ENCODE peak calls at places on chromosomes 12 and 14, in four cellular contexts. Q, P, H and A are unnamed samples.

GRCh38 chr12:131312793-131313545 is 359.3 kb downstream of the ADGRD1 start:
- DNase-seq in H (no peak), Q (no peak), P (no peak), A (no peak)

GRCh38 chr14:39946796-39947195 is 514.6 kb upstream of the FBXO33 start:
- DNase-seq in P (no peak), H (no peak), Q (no peak), A (no peak)

GRCh38 chr14:86575141-86575540 is 1045.2 kb downstream of the FLRT2 start:
- DNase-seq in H (peak), P (no peak), Q (no peak), A (no peak)

GRCh38 chr14:50530358-50530757 is 2.0 kb downstream of the MAP4K5 start:
- DNase-seq in P (no peak), H (peak), Q (no peak), A (no peak)

GRCh38 chr12:76922821-76923315 is 44.0 kb upstream of the CSRP2 start:
- DNase-seq in Q (no peak), H (no peak), P (no peak), A (no peak)

GRCh38 chr14:79162833-79163232 is 992.7 kb downstream of the NRXN3 start:
- DNase-seq in H (no peak), Q (no peak), P (no peak), A (no peak)

GRCh38 chr14:90740946-90741681 is 75.1 kb downstream of the TTC7B start:
- DNase-seq in Q (no peak), P (no peak), H (no peak), A (no peak)

GRCh38 chr14:85590784-85591183 is 60.8 kb downstream of the FLRT2 start:
- DNase-seq in P (no peak), Q (no peak), H (no peak), A (no peak)

GRCh38 chr12:79710707-79711483 is 20.1 kb upstream of the PAWR start:
- DNase-seq in Q (no peak), P (no peak), H (no peak), A (no peak)

GRCh38 chr14:31945701-31946100 is 131.4 kb upstream of the ARHGAP5 start:
- DNase-seq in P (no peak), Q (no peak), H (no peak), A (no peak)

GRCh38 chr14:53742226-53742607 is 214.4 kb downstream of the BMP4 start:
- DNase-seq in H (no peak), P (no peak), Q (no peak), A (no peak)

GRCh38 chr12:123107926-123108681 is 42.8 kb downstream of the PITPNM2 start:
- DNase-seq in H (no peak), Q (no peak), P (no peak), A (no peak)

GRCh38 chr14:68937790-68938514 is 41.1 kb downstream of the ACTN1 start:
- DNase-seq in Q (no peak), H (peak), P (no peak), A (no peak)

GRCh38 chr14:90553921-90554336 is 157.1 kb downstream of the CALM1 start:
- DNase-seq in Q (no peak), H (no peak), P (no peak), A (no peak)

GRCh38 chr12:53345486-53346195 is 9.5 kb upstream of the SP7 start:
- DNase-seq in H (peak), Q (peak), P (no peak), A (peak)

GRCh38 chr12:2288001-2288400 is 235.2 kb downstream of the CACNA1C start:
- DNase-seq in H (peak), Q (no peak), P (peak), A (no peak)

GRCh38 chr12:104742551-104742961 is 215.5 kb downstream of the SLC41A2 start:
- DNase-seq in H (no peak), P (no peak), Q (no peak), A (no peak)

GRCh38 chr12:115920395-115921183 is 356.9 kb downstream of the MED13L start:
- DNase-seq in H (peak), P (no peak), Q (no peak), A (no peak)

GRCh38 chr12:6961695-6962284 is 8.7 kb downstream of the PHB2 start:
- DNase-seq in H (peak), Q (peak), P (peak), A (peak)

GRCh38 chr12:43636706-43637105 is 84.7 kb upstream of the ADAMTS20 start:
- DNase-seq in Q (no peak), P (no peak), H (no peak), A (no peak)

GRCh38 chr12:68521321-68521839 is 89.3 kb upstream of the RAP1B start:
- DNase-seq in P (no peak), Q (peak), H (peak), A (no peak)

GRCh38 chr12:32155911-32156585 is 49.4 kb downstream of the BICD1 start:
- DNase-seq in Q (no peak), P (no peak), H (no peak), A (no peak)

GRCh38 chr14:59439256-59440015 is 25.7 kb downstream of the GPR135 start:
- DNase-seq in Q (no peak), P (no peak), H (peak), A (no peak)

GRCh38 chr12:56836317-56836716 is 73.2 kb downstream of the HSD17B6 start:
- DNase-seq in P (no peak), H (peak), Q (peak), A (no peak)

GRCh38 chr14:90645842-90646443 is 170.3 kb downstream of the TTC7B start:
- DNase-seq in P (no peak), H (peak), Q (peak), A (no peak)

GRCh38 chr12:132608231-132609171 is 1.9 kb downstream of the LRCOL1 start:
- DNase-seq in Q (no peak), H (no peak), P (no peak), A (peak)

GRCh38 chr14:61128382-61129167 is 147.5 kb downstream of the SLC38A6 start:
- DNase-seq in Q (no peak), P (no peak), H (no peak), A (no peak)

GRCh38 chr12:112839386-112839972 is 47.9 kb downstream of the RPH3A start:
- DNase-seq in H (peak), P (no peak), Q (peak), A (no peak)

GRCh38 chr12:57089259-57090245 is 638 bp downstream of the NAB2 start:
- DNase-seq in Q (peak), H (peak), P (peak), A (peak)

GRCh38 chr14:65910108-65910507 is 497.6 kb downstream of the FUT8 start:
- DNase-seq in P (no peak), Q (no peak), H (peak), A (no peak)

GRCh38 chr12:47828967-47829482 is 9.3 kb upstream of the HDAC7 start:
- DNase-seq in Q (no peak), P (peak), H (peak), A (peak)

GRCh38 chr12:70400124-70400523 is 34.0 kb downstream of the KCNMB4 start:
- DNase-seq in H (no peak), P (no peak), Q (no peak), A (no peak)

GRCh38 chr14:91679273-91679672 is 52.6 kb downstream of the CATSPERB start:
- DNase-seq in P (no peak), Q (no peak), H (no peak), A (no peak)

GRCh38 chr12:101794574-101794973 is 36.2 kb downstream of the GNPTAB start:
- DNase-seq in H (no peak), P (no peak), Q (no peak), A (no peak)

GRCh38 chr12:72110814-72111615 is 161.2 kb upstream of the TRHDE start:
- DNase-seq in H (no peak), Q (no peak), P (no peak), A (no peak)

GRCh38 chr14:100860556-100861187 is 34.8 kb downstream of the MEG3 start:
- DNase-seq in P (no peak), H (no peak), Q (no peak), A (no peak)
- TF ChIP-seq CTCF in P (no peak), H (no peak), Q (no peak), A (no peak)

DNA sequence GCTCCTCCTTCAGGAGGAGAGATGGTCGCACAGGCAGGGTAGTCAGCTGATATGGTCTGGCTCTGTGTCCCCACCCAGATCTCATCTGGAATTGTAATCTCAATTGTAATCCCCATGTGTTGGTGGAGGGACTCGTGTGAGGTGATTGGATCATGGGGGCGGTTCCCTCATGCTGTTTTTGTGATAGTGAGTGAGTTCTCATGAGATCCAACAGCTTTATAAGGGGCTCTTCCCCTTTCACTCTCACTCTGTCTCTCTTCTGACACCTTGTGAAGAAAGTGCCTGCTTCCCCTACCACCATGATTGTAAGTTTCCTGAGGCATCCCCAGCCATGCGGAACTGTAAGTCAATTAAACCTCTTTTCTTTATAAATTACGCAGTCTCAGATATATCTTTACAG is 218.9 kb upstream of the TMTC1 start:
- DNase-seq in H (no peak), P (no peak), Q (no peak), A (no peak)
- TF ChIP-seq CTCF in H (no peak), P (no peak), Q (no peak), A (no peak)

GRCh38 chr12:26854028-26854387 is 21.0 kb upstream of the ITPR2 start:
- DNase-seq in H (no peak), P (no peak), Q (no peak), A (no peak)
- TF ChIP-seq CTCF in H (no peak), P (no peak), Q (no peak), A (no peak)

DNA sequence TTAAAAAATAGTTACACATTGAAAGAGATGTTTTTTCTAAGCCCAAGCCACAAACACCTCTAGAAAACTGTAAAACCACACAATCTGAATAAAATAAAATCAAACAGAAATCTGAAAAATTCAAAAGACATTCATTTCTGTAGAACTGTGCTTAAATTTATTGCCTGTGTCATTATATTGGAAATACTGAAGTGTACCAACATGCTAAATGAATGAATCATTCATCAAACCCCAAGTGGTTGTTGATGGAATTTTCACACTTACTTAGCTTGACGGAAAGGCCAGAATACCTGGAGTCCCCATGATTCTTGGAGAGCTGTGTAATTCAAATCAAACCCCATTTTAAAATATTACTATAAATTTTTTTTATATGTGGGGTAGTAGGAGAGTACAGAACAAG is 2.7 kb downstream of the KITLG start:
- DNase-seq in H (peak), P (no peak), Q (no peak), A (no peak)
- TF ChIP-seq CTCF in H (peak), P (peak), Q (peak), A (peak)

GRCh38 chr14:103561381-103562134 is 899 bp downstream of the BAG5 start:
- DNase-seq in H (peak), P (peak), Q (peak), A (peak)
- TF ChIP-seq CTCF in H (no peak), P (no peak), Q (no peak), A (no peak)

GRCh38 chr12:13039557-13039956 is 4.6 kb upstream of the FAM234B start:
- DNase-seq in H (no peak), Q (no peak), P (no peak), A (no peak)

GRCh38 chr12:13036881-13037280 is 7.3 kb upstream of the FAM234B start:
- DNase-seq in H (no peak), Q (no peak), P (no peak), A (no peak)

GRCh38 chr12:13042666-13043230 is 1.4 kb upstream of the FAM234B start:
- DNase-seq in P (no peak), Q (no peak), H (no peak), A (no peak)

GRCh38 chr12:13041224-13041623 is 3.0 kb upstream of the FAM234B start:
- DNase-seq in Q (no peak), H (no peak), P (no peak), A (no peak)

GRCh38 chr12:13038491-13039161 is 5.6 kb upstream of the FAM234B start:
- DNase-seq in P (no peak), Q (peak), H (peak), A (no peak)
- TF ChIP-seq CTCF in P (no peak), Q (no peak), H (no peak), A (no peak)

GRCh38 chr14:20820063-20820904 is 17.6 kb upstream of the RNASE1 start:
- DNase-seq in H (no peak), P (no peak), Q (no peak), A (no peak)

GRCh38 chr14:20823859-20824258 is 21.2 kb upstream of the RNASE1 start:
- DNase-seq in P (no peak), Q (no peak), H (no peak), A (no peak)

DNA sequence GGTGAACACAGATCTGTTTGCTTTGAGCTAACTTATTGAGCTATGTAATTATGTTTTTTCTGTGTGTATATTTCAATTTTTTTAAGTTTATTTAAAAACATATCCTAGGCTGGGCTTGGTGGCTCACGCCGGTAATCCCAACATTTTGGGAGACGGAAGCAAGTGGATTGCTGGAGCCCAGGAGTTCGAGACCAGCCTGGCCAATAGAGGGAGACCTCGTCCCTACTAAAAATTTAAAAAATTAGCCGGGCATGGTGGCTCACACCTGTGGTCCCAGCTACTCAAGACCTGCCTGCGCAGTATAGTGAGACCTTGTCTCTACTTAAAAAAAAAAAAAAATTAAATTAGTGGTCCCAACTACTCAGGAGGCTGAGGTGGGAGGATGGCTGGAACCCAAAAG is 16.2 kb upstream of the RNASE1 start:
- DNase-seq in Q (no peak), H (no peak), P (no peak), A (no peak)
- TF ChIP-seq CTCF in Q (peak), H (no peak), P (no peak), A (no peak)